ENCODE peak calls at places on chromosomes 6 and 20, in six cellular contexts. One of them, this sample, is unnamed.

GRCh38 chr6:15573376-15573775 is 89.5 kb downstream of the DTNBP1 start:
- DNase-seq in PC-3: no peak
- DNase-seq in GM19239: no peak
- DNase-seq in lung microvascular endothelial cell: no peak
- DNase-seq in iPS DF 19.7: no peak
- DNase-seq in dorsolateral prefrontal cortex: no peak
- DNase-seq in this sample: no peak

GRCh38 chr20:8223096-8223870 is 91.2 kb downstream of the PLCB1 start:
- DNase-seq in GM19239: no peak
- DNase-seq in dorsolateral prefrontal cortex: no peak
- DNase-seq in lung microvascular endothelial cell: no peak
- DNase-seq in iPS DF 19.7: no peak
- DNase-seq in PC-3: peak; percentile 50
- DNase-seq in this sample: no peak

GRCh38 chr6:2986722-2987196 is 12.9 kb upstream of the NQO2 start:
- DNase-seq in lung microvascular endothelial cell: peak; percentile 54
- DNase-seq in GM19239: no peak
- DNase-seq in dorsolateral prefrontal cortex: no peak
- DNase-seq in iPS DF 19.7: no peak
- DNase-seq in PC-3: peak; percentile 92
- DNase-seq in this sample: no peak

GRCh38 chr20:43662943-43663655 is 3.8 kb upstream of the MYBL2 start:
- DNase-seq in PC-3: peak; percentile 78
- DNase-seq in GM19239: no peak
- DNase-seq in iPS DF 19.7: no peak
- DNase-seq in dorsolateral prefrontal cortex: no peak
- DNase-seq in lung microvascular endothelial cell: peak; percentile 58
- DNase-seq in this sample: no peak

GRCh38 chr6:45661667-45662066 is 283.9 kb upstream of the SUPT3H start:
- DNase-seq in dorsolateral prefrontal cortex: no peak
- DNase-seq in GM19239: no peak
- DNase-seq in PC-3: peak; percentile 64
- DNase-seq in iPS DF 19.7: no peak
- DNase-seq in lung microvascular endothelial cell: no peak
- DNase-seq in this sample: no peak

GRCh38 chr6:117512056-117512828 is 29.8 kb downstream of the DCBLD1 start:
- DNase-seq in PC-3: peak; percentile 12
- DNase-seq in iPS DF 19.7: no peak
- DNase-seq in dorsolateral prefrontal cortex: no peak
- DNase-seq in lung microvascular endothelial cell: no peak
- DNase-seq in GM19239: no peak
- DNase-seq in this sample: no peak

GRCh38 chr6:33313105-33313708 is 671 bp downstream of the TAPBP start:
- DNase-seq in dorsolateral prefrontal cortex: peak; percentile 75
- DNase-seq in iPS DF 19.7: no peak
- DNase-seq in PC-3: no peak
- DNase-seq in GM19239: no peak
- DNase-seq in lung microvascular endothelial cell: no peak
- DNase-seq in this sample: no peak

GRCh38 chr6:31829633-31830492 is 2.3 kb downstream of the HSPA1B start:
- DNase-seq in iPS DF 19.7: no peak
- DNase-seq in lung microvascular endothelial cell: peak; percentile 75
- DNase-seq in GM19239: no peak
- DNase-seq in dorsolateral prefrontal cortex: peak; percentile 49
- DNase-seq in PC-3: peak; percentile 65
- DNase-seq in this sample: no peak

GRCh38 chr6:130903007-130903406 is 75.8 kb downstream of the SMLR1 start:
- DNase-seq in GM19239: no peak
- DNase-seq in dorsolateral prefrontal cortex: no peak
- DNase-seq in iPS DF 19.7: no peak
- DNase-seq in PC-3: no peak
- DNase-seq in lung microvascular endothelial cell: no peak
- DNase-seq in this sample: no peak

GRCh38 chr6:145323652-145324051 is 411.7 kb downstream of the EPM2A start:
- DNase-seq in dorsolateral prefrontal cortex: no peak
- DNase-seq in PC-3: no peak
- DNase-seq in iPS DF 19.7: no peak
- DNase-seq in GM19239: no peak
- DNase-seq in lung microvascular endothelial cell: no peak
- DNase-seq in this sample: no peak

GRCh38 chr20:48878849-48879248 is 42.7 kb upstream of the ARFGEF2 start:
- DNase-seq in iPS DF 19.7: no peak
- DNase-seq in PC-3: no peak
- DNase-seq in GM19239: no peak
- DNase-seq in lung microvascular endothelial cell: no peak
- DNase-seq in dorsolateral prefrontal cortex: no peak
- DNase-seq in this sample: no peak

GRCh38 chr6:90294989-90295853 is 1.4 kb downstream of the BACH2 start:
- DNase-seq in iPS DF 19.7: no peak
- DNase-seq in dorsolateral prefrontal cortex: peak; percentile 57
- DNase-seq in GM19239: no peak
- DNase-seq in PC-3: peak; percentile 26
- DNase-seq in lung microvascular endothelial cell: peak; percentile 66
- DNase-seq in this sample: no peak

GRCh38 chr6:3290501-3291211 is 31.9 kb downstream of the PSMG4 start:
- DNase-seq in GM19239: no peak
- DNase-seq in PC-3: no peak
- DNase-seq in dorsolateral prefrontal cortex: no peak
- DNase-seq in lung microvascular endothelial cell: no peak
- DNase-seq in iPS DF 19.7: no peak
- DNase-seq in this sample: no peak

GRCh38 chr6:106501836-106502447 is 127.4 kb downstream of the RTN4IP1 start:
- DNase-seq in dorsolateral prefrontal cortex: no peak
- DNase-seq in GM19239: no peak
- DNase-seq in PC-3: no peak
- DNase-seq in iPS DF 19.7: no peak
- DNase-seq in lung microvascular endothelial cell: no peak
- DNase-seq in this sample: no peak

GRCh38 chr6:154605207-154605877 is 94.9 kb upstream of the CNKSR3 start:
- DNase-seq in dorsolateral prefrontal cortex: no peak
- DNase-seq in iPS DF 19.7: no peak
- DNase-seq in GM19239: peak; percentile 8
- DNase-seq in lung microvascular endothelial cell: no peak
- DNase-seq in PC-3: peak; percentile 35
- DNase-seq in this sample: no peak

GRCh38 chr20:49187330-49188100 is 619 bp downstream of the STAU1 start:
- DNase-seq in lung microvascular endothelial cell: peak; percentile 36
- DNase-seq in PC-3: no peak
- DNase-seq in GM19239: no peak
- DNase-seq in iPS DF 19.7: no peak
- DNase-seq in dorsolateral prefrontal cortex: peak; percentile 11
- DNase-seq in this sample: no peak

GRCh38 chr20:3109350-3110302 is 25.1 kb upstream of the AVP start:
- DNase-seq in iPS DF 19.7: no peak
- DNase-seq in lung microvascular endothelial cell: no peak
- DNase-seq in PC-3: no peak
- DNase-seq in dorsolateral prefrontal cortex: peak; percentile 64
- DNase-seq in GM19239: no peak
- DNase-seq in this sample: no peak

GRCh38 chr6:132812255-132812732 is 2.1 kb upstream of the RPS12 start:
- DNase-seq in lung microvascular endothelial cell: no peak
- DNase-seq in GM19239: no peak
- DNase-seq in dorsolateral prefrontal cortex: no peak
- DNase-seq in PC-3: no peak
- DNase-seq in iPS DF 19.7: no peak
- DNase-seq in this sample: no peak